ENCODE peak calls at places on chromosomes 3 and 15, in ten cellular contexts. J is anterior cingulate cortex; Z is psoas muscle; I is HT-29; H is GM13976; L is tibial artery; E is heart right ventricle; K is activated CD8-positive, alpha-beta T cell treated with anti-CD3 and anti-CD28 coated beads for 36 hours; D is keratinocyte; B is stimulated activated naive CD4-positive, alpha-beta T cell. C is an unnamed sample.

GRCh38 chr3:46713898-46714552 is 3.6 kb downstream of the PRSS50 start:
- DNase-seq in D (no peak), L (peak), I (no peak), J (no peak), E (no peak), B (no peak), K (peak), Z (peak), H (peak), C (no peak)

GRCh38 chr3:128619146-128619890 is 31.3 kb downstream of the RPN1 start:
- DNase-seq in B (no peak), J (no peak), H (no peak), Z (no peak), D (peak), I (no peak), L (no peak), K (peak), E (no peak), C (no peak)

GRCh38 chr3:141379250-141379872 is 11.1 kb downstream of the ZBTB38 start:
- DNase-seq in B (no peak), E (no peak), Z (no peak), D (no peak), K (peak), H (peak), J (no peak), L (no peak), I (no peak), C (no peak)

GRCh38 chr3:100310355-100310965 is 24.1 kb upstream of the NIT2 start:
- DNase-seq in D (no peak), Z (no peak), J (no peak), I (no peak), K (no peak), E (no peak), B (no peak), H (no peak), L (no peak), C (no peak)

GRCh38 chr3:59821274-59821673 is 771.4 kb upstream of the CFAP20DC start:
- DNase-seq in K (no peak), I (no peak), D (no peak), J (no peak), B (no peak), L (no peak), E (no peak), Z (no peak), H (no peak), C (no peak)

GRCh38 chr3:159322322-159322939 is 520.6 kb downstream of the MFSD1 start:
- DNase-seq in H (peak), B (no peak), E (no peak), J (no peak), D (no peak), I (peak), K (peak), Z (peak), L (no peak), C (no peak)

GRCh38 chr3:98735761-98736269 is 27.3 kb upstream of the ST3GAL6 start:
- DNase-seq in K (no peak), Z (no peak), B (no peak), D (no peak), H (no peak), J (no peak), I (no peak), L (no peak), E (no peak), C (no peak)

GRCh38 chr3:16842710-16843270 is 42.0 kb upstream of the PLCL2 start:
- DNase-seq in J (no peak), Z (no peak), D (no peak), H (no peak), K (peak), I (peak), E (no peak), B (peak), L (no peak), C (no peak)

GRCh38 chr3:162670181-162670580 is 1173.6 kb downstream of the OTOL1 start:
- DNase-seq in J (no peak), D (no peak), B (no peak), I (no peak), E (no peak), K (no peak), H (no peak), Z (no peak), L (no peak), C (no peak)

GRCh38 chr3:124997303-124998246 is 58.2 kb downstream of the HEG1 start:
- DNase-seq in H (no peak), I (no peak), J (no peak), D (no peak), L (no peak), B (no peak), E (no peak), Z (no peak), K (no peak), C (no peak)

GRCh38 chr3:16658933-16659793 is 53.9 kb upstream of the DAZL start:
- DNase-seq in I (no peak), E (no peak), H (no peak), J (no peak), D (no peak), K (no peak), B (no peak), L (no peak), Z (no peak), C (no peak)

GRCh38 chr15:70447927-70448698 is 315.2 kb downstream of the UACA start:
- DNase-seq in D (no peak), B (peak), J (peak), Z (no peak), L (peak), E (peak), I (no peak), H (no peak), K (peak), C (no peak)

GRCh38 chr15:42194502-42194901 is 13.6 kb downstream of the VPS39 start:
- DNase-seq in I (no peak), B (no peak), E (no peak), J (no peak), Z (no peak), H (no peak), D (no peak), K (peak), L (no peak), C (no peak)

GRCh38 chr3:78994174-78995027 is 773.4 kb downstream of the ROBO1 start:
- DNase-seq in D (no peak), K (no peak), J (no peak), Z (no peak), I (no peak), B (no peak), L (no peak), E (no peak), H (no peak), C (no peak)

GRCh38 chr15:31516874-31517273 is 190.2 kb downstream of the KLF13 start:
- DNase-seq in K (no peak), E (no peak), D (no peak), J (no peak), I (no peak), H (no peak), B (no peak), L (no peak), Z (no peak), C (no peak)

GRCh38 chr3:134628884-134629283 is 21.9 kb downstream of the KY start:
- DNase-seq in L (no peak), H (no peak), K (no peak), I (no peak), D (no peak), J (no peak), Z (no peak), B (no peak), E (no peak), C (no peak)

GRCh38 chr3:14200841-14201240 is 22.2 kb downstream of the LSM3 start:
- DNase-seq in I (no peak), L (no peak), K (no peak), J (no peak), B (no peak), H (no peak), Z (no peak), D (no peak), E (no peak), C (no peak)

GRCh38 chr15:63904042-63904441 is 70.3 kb upstream of the HERC1 start:
- DNase-seq in H (no peak), J (no peak), B (no peak), E (no peak), K (no peak), Z (no peak), I (no peak), L (no peak), D (no peak), C (no peak)

GRCh38 chr3:9422712-9423424 is 25.5 kb downstream of the SETD5 start:
- DNase-seq in H (no peak), D (peak), I (peak), Z (peak), L (peak), J (peak), K (peak), E (peak), B (peak), C (no peak)

GRCh38 chr3:175432338-175433025 is 573.3 kb downstream of the NAALADL2 start:
- DNase-seq in H (no peak), J (no peak), E (peak), L (no peak), D (no peak), Z (no peak), K (no peak), I (no peak), B (no peak), C (no peak)

GRCh38 chr3:153734777-153735551 is 386.2 kb upstream of the ARHGEF26 start:
- DNase-seq in L (no peak), K (no peak), H (no peak), E (no peak), D (peak), Z (no peak), I (peak), B (no peak), J (no peak), C (no peak)

C was measured in posterior cingulate gyrus.